ENCODE peak calls at places on chromosomes 1 and 21, in seven cellular contexts. One of them, this sample, is unnamed.

GRCh38 chr21:39036581-39036980 is 146.7 kb downstream of the PSMG1 start:
- DNase-seq in NCI-H1105 treated with DMSO at 0.1 percent for 48 hours: no peak
- DNase-seq in globus pallidus: no peak
- DNase-seq in IMR-90: no peak
- DNase-seq in NCI-H345: no peak
- DNase-seq in psoas muscle: no peak
- DNase-seq in AG04450: no peak
- DNase-seq in this sample: no peak

GRCh38 chr1:187837787-187838186 is 1009.0 kb downstream of the PLA2G4A start:
- DNase-seq in NCI-H1105 treated with DMSO at 0.1 percent for 48 hours: peak
- DNase-seq in globus pallidus: no peak
- DNase-seq in IMR-90: no peak
- DNase-seq in NCI-H345: no peak
- DNase-seq in psoas muscle: no peak
- DNase-seq in AG04450: no peak
- DNase-seq in this sample: no peak

GRCh38 chr1:159493354-159493753 is 42.5 kb downstream of the OR10J5 start:
- DNase-seq in NCI-H1105 treated with DMSO at 0.1 percent for 48 hours: no peak
- DNase-seq in globus pallidus: no peak
- DNase-seq in IMR-90: no peak
- DNase-seq in NCI-H345: no peak
- DNase-seq in psoas muscle: no peak
- DNase-seq in AG04450: no peak
- DNase-seq in this sample: no peak

GRCh38 chr1:204031098-204031710 is 41.7 kb upstream of the SOX13 start:
- DNase-seq in NCI-H1105 treated with DMSO at 0.1 percent for 48 hours: no peak
- DNase-seq in globus pallidus: no peak
- DNase-seq in IMR-90: no peak
- DNase-seq in NCI-H345: no peak
- DNase-seq in psoas muscle: no peak
- DNase-seq in AG04450: no peak
- DNase-seq in this sample: no peak

GRCh38 chr1:161038523-161039153 is at the start of gene TSTD1:
- DNase-seq in NCI-H1105 treated with DMSO at 0.1 percent for 48 hours: peak
- DNase-seq in globus pallidus: no peak
- DNase-seq in IMR-90: no peak
- DNase-seq in NCI-H345: peak
- DNase-seq in psoas muscle: peak
- DNase-seq in AG04450: no peak
- DNase-seq in this sample: no peak

GRCh38 chr1:216330262-216330661 is 93.0 kb downstream of the USH2A start:
- DNase-seq in NCI-H1105 treated with DMSO at 0.1 percent for 48 hours: no peak
- DNase-seq in globus pallidus: no peak
- DNase-seq in IMR-90: peak
- DNase-seq in NCI-H345: no peak
- DNase-seq in psoas muscle: no peak
- DNase-seq in AG04450: no peak
- DNase-seq in this sample: no peak

GRCh38 chr1:43339584-43340232 is 2.1 kb downstream of the MPL start:
- DNase-seq in NCI-H1105 treated with DMSO at 0.1 percent for 48 hours: no peak
- DNase-seq in globus pallidus: no peak
- DNase-seq in IMR-90: no peak
- DNase-seq in NCI-H345: no peak
- DNase-seq in psoas muscle: no peak
- DNase-seq in AG04450: no peak
- DNase-seq in this sample: no peak

GRCh38 chr1:94542088-94542671 is 621 bp upstream of the F3 start:
- DNase-seq in NCI-H1105 treated with DMSO at 0.1 percent for 48 hours: no peak
- DNase-seq in globus pallidus: peak
- DNase-seq in IMR-90: peak
- DNase-seq in NCI-H345: no peak
- DNase-seq in psoas muscle: peak
- DNase-seq in AG04450: no peak
- DNase-seq in this sample: peak

GRCh38 chr1:63632110-63632509 is 38.9 kb downstream of the PGM1 start:
- DNase-seq in NCI-H1105 treated with DMSO at 0.1 percent for 48 hours: no peak
- DNase-seq in globus pallidus: no peak
- DNase-seq in IMR-90: no peak
- DNase-seq in NCI-H345: no peak
- DNase-seq in psoas muscle: no peak
- DNase-seq in AG04450: no peak
- DNase-seq in this sample: no peak

GRCh38 chr1:193799948-193800690 is 613.7 kb upstream of the B3GALT2 start:
- DNase-seq in NCI-H1105 treated with DMSO at 0.1 percent for 48 hours: no peak
- DNase-seq in globus pallidus: no peak
- DNase-seq in IMR-90: peak
- DNase-seq in NCI-H345: no peak
- DNase-seq in psoas muscle: no peak
- DNase-seq in AG04450: no peak
- DNase-seq in this sample: no peak

GRCh38 chr1:245888809-245889208 is 618.3 kb downstream of the SMYD3 start:
- DNase-seq in NCI-H1105 treated with DMSO at 0.1 percent for 48 hours: no peak
- DNase-seq in globus pallidus: no peak
- DNase-seq in IMR-90: peak
- DNase-seq in NCI-H345: no peak
- DNase-seq in psoas muscle: no peak
- DNase-seq in AG04450: no peak
- DNase-seq in this sample: peak

GRCh38 chr1:12276225-12276624 is 46.4 kb downstream of the VPS13D start:
- DNase-seq in NCI-H1105 treated with DMSO at 0.1 percent for 48 hours: no peak
- DNase-seq in globus pallidus: no peak
- DNase-seq in IMR-90: peak
- DNase-seq in NCI-H345: no peak
- DNase-seq in psoas muscle: no peak
- DNase-seq in AG04450: no peak
- DNase-seq in this sample: peak

GRCh38 chr1:207034998-207035397 is 2.4 kb upstream of the C1orf116 start:
- DNase-seq in NCI-H1105 treated with DMSO at 0.1 percent for 48 hours: no peak
- DNase-seq in globus pallidus: no peak
- DNase-seq in IMR-90: peak
- DNase-seq in NCI-H345: no peak
- DNase-seq in psoas muscle: no peak
- DNase-seq in AG04450: no peak
- DNase-seq in this sample: peak

GRCh38 chr1:155858805-155859233 is 548 bp upstream of the SYT11 start:
- DNase-seq in NCI-H1105 treated with DMSO at 0.1 percent for 48 hours: no peak
- DNase-seq in globus pallidus: no peak
- DNase-seq in IMR-90: no peak
- DNase-seq in NCI-H345: no peak
- DNase-seq in psoas muscle: peak
- DNase-seq in AG04450: no peak
- DNase-seq in this sample: peak

GRCh38 chr1:46526689-46527291 is 24.7 kb downstream of the KNCN start:
- DNase-seq in NCI-H1105 treated with DMSO at 0.1 percent for 48 hours: no peak
- DNase-seq in globus pallidus: no peak
- DNase-seq in IMR-90: no peak
- DNase-seq in NCI-H345: no peak
- DNase-seq in psoas muscle: peak
- DNase-seq in AG04450: no peak
- DNase-seq in this sample: no peak

GRCh38 chr1:15885701-15886612 is 38.5 kb downstream of the SPEN start:
- DNase-seq in NCI-H1105 treated with DMSO at 0.1 percent for 48 hours: peak
- DNase-seq in globus pallidus: peak
- DNase-seq in IMR-90: peak
- DNase-seq in NCI-H345: peak
- DNase-seq in psoas muscle: peak
- DNase-seq in AG04450: peak
- DNase-seq in this sample: peak

GRCh38 chr1:84620720-84621313 is 46.6 kb upstream of the CTBS start:
- DNase-seq in NCI-H1105 treated with DMSO at 0.1 percent for 48 hours: peak
- DNase-seq in globus pallidus: peak
- DNase-seq in IMR-90: peak
- DNase-seq in NCI-H345: peak
- DNase-seq in psoas muscle: peak
- DNase-seq in AG04450: no peak
- DNase-seq in this sample: peak

GRCh38 chr1:246176126-246177024 is 330.7 kb downstream of the SMYD3 start:
- DNase-seq in NCI-H1105 treated with DMSO at 0.1 percent for 48 hours: no peak
- DNase-seq in globus pallidus: no peak
- DNase-seq in IMR-90: peak
- DNase-seq in NCI-H345: no peak
- DNase-seq in psoas muscle: no peak
- DNase-seq in AG04450: peak
- DNase-seq in this sample: no peak

GRCh38 chr1:9324246-9325096 is 31.8 kb downstream of the SPSB1 start:
- DNase-seq in NCI-H1105 treated with DMSO at 0.1 percent for 48 hours: no peak
- DNase-seq in globus pallidus: peak
- DNase-seq in IMR-90: no peak
- DNase-seq in NCI-H345: no peak
- DNase-seq in psoas muscle: no peak
- DNase-seq in AG04450: no peak
- DNase-seq in this sample: no peak

GRCh38 chr21:44529011-44529421 is 11.0 kb downstream of the KRTAP10-1 start:
- DNase-seq in NCI-H1105 treated with DMSO at 0.1 percent for 48 hours: no peak
- DNase-seq in globus pallidus: no peak
- DNase-seq in IMR-90: no peak
- DNase-seq in NCI-H345: no peak
- DNase-seq in psoas muscle: peak
- DNase-seq in AG04450: no peak
- DNase-seq in this sample: no peak

GRCh38 chr1:16391408-16391807 is 24.4 kb downstream of the SZRD1 start:
- DNase-seq in NCI-H1105 treated with DMSO at 0.1 percent for 48 hours: no peak
- DNase-seq in globus pallidus: no peak
- DNase-seq in IMR-90: no peak
- DNase-seq in NCI-H345: no peak
- DNase-seq in psoas muscle: no peak
- DNase-seq in AG04450: no peak
- DNase-seq in this sample: no peak

GRCh38 chr1:116666747-116667576 is 571 bp downstream of the IGSF3 start:
- DNase-seq in NCI-H1105 treated with DMSO at 0.1 percent for 48 hours: peak
- DNase-seq in globus pallidus: no peak
- DNase-seq in IMR-90: no peak
- DNase-seq in NCI-H345: peak
- DNase-seq in psoas muscle: no peak
- DNase-seq in AG04450: no peak
- DNase-seq in this sample: no peak

GRCh38 chr1:22184454-22184853 is 41.6 kb upstream of the WNT4 start:
- DNase-seq in NCI-H1105 treated with DMSO at 0.1 percent for 48 hours: no peak
- DNase-seq in globus pallidus: no peak
- DNase-seq in IMR-90: no peak
- DNase-seq in NCI-H345: no peak
- DNase-seq in psoas muscle: no peak
- DNase-seq in AG04450: no peak
- DNase-seq in this sample: no peak

GRCh38 chr1:28340221-28340974 is 11.6 kb downstream of the MED18 start:
- DNase-seq in NCI-H1105 treated with DMSO at 0.1 percent for 48 hours: no peak
- DNase-seq in globus pallidus: no peak
- DNase-seq in IMR-90: no peak
- DNase-seq in NCI-H345: no peak
- DNase-seq in psoas muscle: no peak
- DNase-seq in AG04450: no peak
- DNase-seq in this sample: no peak

GRCh38 chr1:6935379-6936307 is 150.4 kb downstream of the CAMTA1 start:
- DNase-seq in NCI-H1105 treated with DMSO at 0.1 percent for 48 hours: no peak
- DNase-seq in globus pallidus: no peak
- DNase-seq in IMR-90: no peak
- DNase-seq in NCI-H345: no peak
- DNase-seq in psoas muscle: no peak
- DNase-seq in AG04450: no peak
- DNase-seq in this sample: no peak

GRCh38 chr21:45366476-45366875 is 38.5 kb upstream of the COL18A1 start:
- DNase-seq in NCI-H1105 treated with DMSO at 0.1 percent for 48 hours: no peak
- DNase-seq in globus pallidus: no peak
- DNase-seq in IMR-90: no peak
- DNase-seq in NCI-H345: no peak
- DNase-seq in psoas muscle: peak
- DNase-seq in AG04450: no peak
- DNase-seq in this sample: no peak

GRCh38 chr1:226763741-226764264 is 24.7 kb upstream of the ITPKB start:
- DNase-seq in NCI-H1105 treated with DMSO at 0.1 percent for 48 hours: no peak
- DNase-seq in globus pallidus: no peak
- DNase-seq in IMR-90: peak
- DNase-seq in NCI-H345: no peak
- DNase-seq in psoas muscle: no peak
- DNase-seq in AG04450: peak
- DNase-seq in this sample: peak

GRCh38 chr1:10495942-10496341 is 21.2 kb downstream of the PEX14 start:
- DNase-seq in NCI-H1105 treated with DMSO at 0.1 percent for 48 hours: no peak
- DNase-seq in globus pallidus: no peak
- DNase-seq in IMR-90: no peak
- DNase-seq in NCI-H345: no peak
- DNase-seq in psoas muscle: no peak
- DNase-seq in AG04450: no peak
- DNase-seq in this sample: no peak

GRCh38 chr1:30840904-30841598 is 67.5 kb downstream of the SDC3 start:
- DNase-seq in NCI-H1105 treated with DMSO at 0.1 percent for 48 hours: no peak
- DNase-seq in globus pallidus: no peak
- DNase-seq in IMR-90: peak
- DNase-seq in NCI-H345: no peak
- DNase-seq in psoas muscle: no peak
- DNase-seq in AG04450: no peak
- DNase-seq in this sample: no peak

GRCh38 chr1:94713472-94714141 is 106.5 kb upstream of the SLC44A3 start:
- DNase-seq in NCI-H1105 treated with DMSO at 0.1 percent for 48 hours: no peak
- DNase-seq in globus pallidus: peak
- DNase-seq in IMR-90: peak
- DNase-seq in NCI-H345: no peak
- DNase-seq in psoas muscle: peak
- DNase-seq in AG04450: peak
- DNase-seq in this sample: peak

GRCh38 chr1:189311915-189312314 is 1165.7 kb downstream of the BRINP3 start:
- DNase-seq in NCI-H1105 treated with DMSO at 0.1 percent for 48 hours: no peak
- DNase-seq in globus pallidus: no peak
- DNase-seq in IMR-90: no peak
- DNase-seq in NCI-H345: no peak
- DNase-seq in psoas muscle: no peak
- DNase-seq in AG04450: no peak
- DNase-seq in this sample: no peak

GRCh38 chr1:155513300-155513926 is 49.2 kb downstream of the ASH1L start:
- DNase-seq in NCI-H1105 treated with DMSO at 0.1 percent for 48 hours: no peak
- DNase-seq in globus pallidus: no peak
- DNase-seq in IMR-90: peak
- DNase-seq in NCI-H345: no peak
- DNase-seq in psoas muscle: no peak
- DNase-seq in AG04450: no peak
- DNase-seq in this sample: peak

GRCh38 chr1:176517484-176517883 is 54.5 kb downstream of the PAPPA2 start:
- DNase-seq in NCI-H1105 treated with DMSO at 0.1 percent for 48 hours: no peak
- DNase-seq in globus pallidus: no peak
- DNase-seq in IMR-90: no peak
- DNase-seq in NCI-H345: no peak
- DNase-seq in psoas muscle: no peak
- DNase-seq in AG04450: no peak
- DNase-seq in this sample: peak

GRCh38 chr1:229970714-229971113 is 96.3 kb upstream of the GALNT2 start:
- DNase-seq in NCI-H1105 treated with DMSO at 0.1 percent for 48 hours: no peak
- DNase-seq in globus pallidus: no peak
- DNase-seq in IMR-90: no peak
- DNase-seq in NCI-H345: no peak
- DNase-seq in psoas muscle: no peak
- DNase-seq in AG04450: no peak
- DNase-seq in this sample: no peak

GRCh38 chr1:47870946-47871750 is 126.0 kb downstream of the TRABD2B start:
- DNase-seq in NCI-H1105 treated with DMSO at 0.1 percent for 48 hours: no peak
- DNase-seq in globus pallidus: no peak
- DNase-seq in IMR-90: no peak
- DNase-seq in NCI-H345: no peak
- DNase-seq in psoas muscle: no peak
- DNase-seq in AG04450: no peak
- DNase-seq in this sample: no peak

GRCh38 chr1:116806245-116806644 is 52.0 kb downstream of the CD2 start:
- DNase-seq in NCI-H1105 treated with DMSO at 0.1 percent for 48 hours: no peak
- DNase-seq in globus pallidus: no peak
- DNase-seq in IMR-90: no peak
- DNase-seq in NCI-H345: no peak
- DNase-seq in psoas muscle: no peak
- DNase-seq in AG04450: no peak
- DNase-seq in this sample: no peak

GRCh38 chr1:160239582-160240299 is 22.6 kb downstream of the DCAF8 start:
- DNase-seq in NCI-H1105 treated with DMSO at 0.1 percent for 48 hours: no peak
- DNase-seq in globus pallidus: no peak
- DNase-seq in IMR-90: no peak
- DNase-seq in NCI-H345: no peak
- DNase-seq in psoas muscle: no peak
- DNase-seq in AG04450: no peak
- DNase-seq in this sample: no peak